ENCODE peak calls at places on chromosomes 16 and 17, in eight cellular contexts. One of them, this sample, is unnamed.

GRCh38 chr16:28923652-28924398 is 1.2 kb downstream of the RABEP2 start:
- DNase-seq in OCI-LY7: peak
- DNase-seq in skeletal muscle cell: no peak
- DNase-seq in astrocyte of the spinal cord: no peak
- DNase-seq in heart left ventricle: no peak
- DNase-seq in fibroblast of villous mesenchyme: no peak
- DNase-seq in GM12865: peak
- DNase-seq in GM06990: peak
- DNase-seq in this sample: no peak

GRCh38 chr16:964696-965395 is 5.9 kb downstream of the LMF1 start:
- DNase-seq in GM06990: no peak
- DNase-seq in heart left ventricle: no peak
- DNase-seq in GM12865: no peak
- DNase-seq in skeletal muscle cell: no peak
- DNase-seq in OCI-LY7: no peak
- DNase-seq in astrocyte of the spinal cord: no peak
- DNase-seq in fibroblast of villous mesenchyme: peak
- DNase-seq in this sample: peak

GRCh38 chr17:15398736-15399331 is 57.4 kb upstream of the TEKT3 start:
- DNase-seq in astrocyte of the spinal cord: peak
- DNase-seq in heart left ventricle: no peak
- DNase-seq in skeletal muscle cell: no peak
- DNase-seq in GM06990: no peak
- DNase-seq in GM12865: no peak
- DNase-seq in OCI-LY7: no peak
- DNase-seq in fibroblast of villous mesenchyme: peak
- DNase-seq in this sample: no peak

GRCh38 chr16:23962001-23962400 is 126.2 kb downstream of the PRKCB start:
- DNase-seq in astrocyte of the spinal cord: no peak
- DNase-seq in OCI-LY7: no peak
- DNase-seq in fibroblast of villous mesenchyme: no peak
- DNase-seq in skeletal muscle cell: no peak
- DNase-seq in heart left ventricle: no peak
- DNase-seq in GM12865: no peak
- DNase-seq in GM06990: no peak
- DNase-seq in this sample: no peak

GRCh38 chr17:6927290-6927844 is 68.5 kb upstream of the ALOX12 start:
- DNase-seq in GM12865: no peak
- DNase-seq in OCI-LY7: no peak
- DNase-seq in skeletal muscle cell: peak
- DNase-seq in astrocyte of the spinal cord: peak
- DNase-seq in heart left ventricle: no peak
- DNase-seq in GM06990: no peak
- DNase-seq in fibroblast of villous mesenchyme: peak
- DNase-seq in this sample: no peak

GRCh38 chr16:57689772-57690558 is 4.6 kb upstream of the DRC7 start:
- DNase-seq in fibroblast of villous mesenchyme: no peak
- DNase-seq in heart left ventricle: no peak
- DNase-seq in OCI-LY7: peak
- DNase-seq in GM12865: peak
- DNase-seq in GM06990: peak
- DNase-seq in skeletal muscle cell: no peak
- DNase-seq in astrocyte of the spinal cord: no peak
- DNase-seq in this sample: no peak

GRCh38 chr17:31678431-31678830 is 180.6 kb downstream of the COPRS start:
- DNase-seq in fibroblast of villous mesenchyme: no peak
- DNase-seq in OCI-LY7: no peak
- DNase-seq in skeletal muscle cell: peak
- DNase-seq in heart left ventricle: peak
- DNase-seq in GM06990: no peak
- DNase-seq in astrocyte of the spinal cord: peak
- DNase-seq in GM12865: no peak
- DNase-seq in this sample: no peak

GRCh38 chr17:16304832-16305231 is 48.4 kb downstream of the CENPV start:
- DNase-seq in fibroblast of villous mesenchyme: peak
- DNase-seq in heart left ventricle: no peak
- DNase-seq in GM06990: no peak
- DNase-seq in astrocyte of the spinal cord: no peak
- DNase-seq in GM12865: peak
- DNase-seq in OCI-LY7: peak
- DNase-seq in skeletal muscle cell: peak
- DNase-seq in this sample: no peak

GRCh38 chr17:14359251-14359939 is 58.5 kb downstream of the HS3ST3B1 start:
- DNase-seq in skeletal muscle cell: no peak
- DNase-seq in GM06990: peak
- DNase-seq in fibroblast of villous mesenchyme: no peak
- DNase-seq in heart left ventricle: no peak
- DNase-seq in astrocyte of the spinal cord: no peak
- DNase-seq in GM12865: peak
- DNase-seq in OCI-LY7: peak
- DNase-seq in this sample: no peak

GRCh38 chr17:62649570-62649969 is 22.1 kb downstream of the MRC2 start:
- DNase-seq in GM06990: no peak
- DNase-seq in fibroblast of villous mesenchyme: no peak
- DNase-seq in GM12865: no peak
- DNase-seq in skeletal muscle cell: no peak
- DNase-seq in heart left ventricle: no peak
- DNase-seq in OCI-LY7: no peak
- DNase-seq in astrocyte of the spinal cord: no peak
- DNase-seq in this sample: no peak

GRCh38 chr17:78474631-78475146 is 96.2 kb downstream of the PGS1 start:
- DNase-seq in astrocyte of the spinal cord: no peak
- DNase-seq in GM12865: peak
- DNase-seq in heart left ventricle: no peak
- DNase-seq in fibroblast of villous mesenchyme: no peak
- DNase-seq in OCI-LY7: no peak
- DNase-seq in GM06990: peak
- DNase-seq in skeletal muscle cell: no peak
- DNase-seq in this sample: no peak

GRCh38 chr17:22310717-22311686 is 618.7 kb downstream of the KCNJ18 start:
- DNase-seq in GM06990: no peak
- DNase-seq in GM12865: no peak
- DNase-seq in astrocyte of the spinal cord: no peak
- DNase-seq in skeletal muscle cell: no peak
- DNase-seq in OCI-LY7: no peak
- DNase-seq in heart left ventricle: no peak
- DNase-seq in fibroblast of villous mesenchyme: no peak
- DNase-seq in this sample: no peak

GRCh38 chr17:57305918-57306317 is 49.6 kb downstream of the MSI2 start:
- DNase-seq in astrocyte of the spinal cord: no peak
- DNase-seq in fibroblast of villous mesenchyme: no peak
- DNase-seq in GM06990: no peak
- DNase-seq in OCI-LY7: no peak
- DNase-seq in heart left ventricle: no peak
- DNase-seq in skeletal muscle cell: no peak
- DNase-seq in GM12865: no peak
- DNase-seq in this sample: no peak

GRCh38 chr17:57305329-57305728 is 49.0 kb downstream of the MSI2 start:
- DNase-seq in skeletal muscle cell: no peak
- DNase-seq in fibroblast of villous mesenchyme: no peak
- DNase-seq in astrocyte of the spinal cord: no peak
- DNase-seq in heart left ventricle: no peak
- DNase-seq in GM12865: no peak
- DNase-seq in OCI-LY7: no peak
- DNase-seq in GM06990: no peak
- DNase-seq in this sample: no peak

GRCh38 chr17:57308543-57309186 is 52.3 kb downstream of the MSI2 start:
- DNase-seq in heart left ventricle: no peak
- DNase-seq in skeletal muscle cell: no peak
- DNase-seq in astrocyte of the spinal cord: no peak
- DNase-seq in GM12865: no peak
- DNase-seq in OCI-LY7: no peak
- DNase-seq in fibroblast of villous mesenchyme: no peak
- DNase-seq in GM06990: no peak
- DNase-seq in this sample: no peak

GRCh38 chr17:57302690-57303089 is 46.4 kb downstream of the MSI2 start:
- DNase-seq in astrocyte of the spinal cord: no peak
- DNase-seq in skeletal muscle cell: no peak
- DNase-seq in OCI-LY7: no peak
- DNase-seq in heart left ventricle: no peak
- DNase-seq in fibroblast of villous mesenchyme: no peak
- DNase-seq in GM12865: no peak
- DNase-seq in GM06990: no peak
- DNase-seq in this sample: no peak
- H3K4me3 ChIP-seq in astrocyte of the spinal cord: no peak
- H3K4me3 ChIP-seq in skeletal muscle cell: no peak
- H3K4me3 ChIP-seq in OCI-LY7: no peak
- H3K4me3 ChIP-seq in heart left ventricle: no peak
- H3K4me3 ChIP-seq in fibroblast of villous mesenchyme: no peak
- H3K4me3 ChIP-seq in GM12865: no peak
- H3K4me3 ChIP-seq in GM06990: no peak
- H3K4me3 ChIP-seq in this sample: no peak

GRCh38 chr16:51638338-51639135 is 487.5 kb upstream of the SALL1 start:
- DNase-seq in heart left ventricle: no peak
- DNase-seq in OCI-LY7: no peak
- DNase-seq in GM06990: no peak
- DNase-seq in skeletal muscle cell: no peak
- DNase-seq in GM12865: no peak
- DNase-seq in fibroblast of villous mesenchyme: peak
- DNase-seq in astrocyte of the spinal cord: no peak
- DNase-seq in this sample: no peak
- H3K4me3 ChIP-seq in heart left ventricle: no peak
- H3K4me3 ChIP-seq in OCI-LY7: no peak
- H3K4me3 ChIP-seq in GM06990: no peak
- H3K4me3 ChIP-seq in skeletal muscle cell: no peak
- H3K4me3 ChIP-seq in GM12865: no peak
- H3K4me3 ChIP-seq in fibroblast of villous mesenchyme: no peak
- H3K4me3 ChIP-seq in astrocyte of the spinal cord: no peak
- H3K4me3 ChIP-seq in this sample: no peak

GRCh38 chr16:30069575-30070462 is 4.3 kb downstream of the ALDOA start:
- DNase-seq in fibroblast of villous mesenchyme: peak
- DNase-seq in astrocyte of the spinal cord: no peak
- DNase-seq in GM06990: no peak
- DNase-seq in heart left ventricle: peak
- DNase-seq in skeletal muscle cell: no peak
- DNase-seq in GM12865: no peak
- DNase-seq in OCI-LY7: no peak
- DNase-seq in this sample: no peak

GRCh38 chr16:30066882-30067583 is 1.5 kb downstream of the ALDOA start:
- DNase-seq in astrocyte of the spinal cord: no peak
- DNase-seq in GM12865: no peak
- DNase-seq in skeletal muscle cell: no peak
- DNase-seq in fibroblast of villous mesenchyme: no peak
- DNase-seq in heart left ventricle: peak
- DNase-seq in OCI-LY7: no peak
- DNase-seq in GM06990: no peak
- DNase-seq in this sample: no peak

GRCh38 chr16:30067584-30067916 is 2.0 kb downstream of the ALDOA start:
- DNase-seq in OCI-LY7: no peak
- DNase-seq in GM06990: no peak
- DNase-seq in heart left ventricle: no peak
- DNase-seq in astrocyte of the spinal cord: no peak
- DNase-seq in fibroblast of villous mesenchyme: no peak
- DNase-seq in skeletal muscle cell: no peak
- DNase-seq in GM12865: no peak
- DNase-seq in this sample: no peak

GRCh38 chr16:30068750-30069574 is 3.4 kb downstream of the ALDOA start:
- DNase-seq in GM12865: peak
- DNase-seq in astrocyte of the spinal cord: no peak
- DNase-seq in skeletal muscle cell: no peak
- DNase-seq in GM06990: no peak
- DNase-seq in heart left ventricle: no peak
- DNase-seq in OCI-LY7: peak
- DNase-seq in fibroblast of villous mesenchyme: peak
- DNase-seq in this sample: no peak

GRCh38 chr16:30068333-30068732 is 2.8 kb downstream of the ALDOA start:
- DNase-seq in OCI-LY7: no peak
- DNase-seq in GM12865: no peak
- DNase-seq in fibroblast of villous mesenchyme: no peak
- DNase-seq in skeletal muscle cell: no peak
- DNase-seq in GM06990: no peak
- DNase-seq in heart left ventricle: no peak
- DNase-seq in astrocyte of the spinal cord: no peak
- DNase-seq in this sample: no peak
- H3K4me3 ChIP-seq in OCI-LY7: no peak
- H3K4me3 ChIP-seq in GM12865: no peak
- H3K4me3 ChIP-seq in fibroblast of villous mesenchyme: no peak
- H3K4me3 ChIP-seq in skeletal muscle cell: peak
- H3K4me3 ChIP-seq in GM06990: no peak
- H3K4me3 ChIP-seq in heart left ventricle: peak
- H3K4me3 ChIP-seq in astrocyte of the spinal cord: no peak
- H3K4me3 ChIP-seq in this sample: no peak

GRCh38 chr16:49096191-49096945 is 185.3 kb downstream of the CBLN1 start:
- DNase-seq in GM12865: no peak
- DNase-seq in OCI-LY7: no peak
- DNase-seq in heart left ventricle: no peak
- DNase-seq in GM06990: no peak
- DNase-seq in fibroblast of villous mesenchyme: no peak
- DNase-seq in skeletal muscle cell: no peak
- DNase-seq in astrocyte of the spinal cord: no peak
- DNase-seq in this sample: no peak
- H3K4me3 ChIP-seq in GM12865: no peak
- H3K4me3 ChIP-seq in OCI-LY7: no peak
- H3K4me3 ChIP-seq in heart left ventricle: no peak
- H3K4me3 ChIP-seq in GM06990: no peak
- H3K4me3 ChIP-seq in fibroblast of villous mesenchyme: no peak
- H3K4me3 ChIP-seq in skeletal muscle cell: no peak
- H3K4me3 ChIP-seq in astrocyte of the spinal cord: no peak
- H3K4me3 ChIP-seq in this sample: no peak

GRCh38 chr17:77466596-77467223 is 325.9 kb downstream of the SEC14L1 start:
- DNase-seq in OCI-LY7: no peak
- DNase-seq in GM06990: no peak
- DNase-seq in astrocyte of the spinal cord: no peak
- DNase-seq in skeletal muscle cell: no peak
- DNase-seq in heart left ventricle: no peak
- DNase-seq in fibroblast of villous mesenchyme: no peak
- DNase-seq in GM12865: no peak
- DNase-seq in this sample: no peak

GRCh38 chr17:77466140-77466539 is 325.4 kb downstream of the SEC14L1 start:
- DNase-seq in GM06990: no peak
- DNase-seq in fibroblast of villous mesenchyme: no peak
- DNase-seq in heart left ventricle: no peak
- DNase-seq in astrocyte of the spinal cord: peak
- DNase-seq in skeletal muscle cell: no peak
- DNase-seq in OCI-LY7: no peak
- DNase-seq in GM12865: no peak
- DNase-seq in this sample: no peak

GRCh38 chr17:77465358-77466041 is 324.7 kb downstream of the SEC14L1 start:
- DNase-seq in GM06990: peak
- DNase-seq in heart left ventricle: no peak
- DNase-seq in skeletal muscle cell: no peak
- DNase-seq in fibroblast of villous mesenchyme: peak
- DNase-seq in OCI-LY7: peak
- DNase-seq in astrocyte of the spinal cord: peak
- DNase-seq in GM12865: peak
- DNase-seq in this sample: peak

GRCh38 chr17:77468897-77469296 is 328.1 kb downstream of the SEC14L1 start:
- DNase-seq in OCI-LY7: no peak
- DNase-seq in heart left ventricle: no peak
- DNase-seq in fibroblast of villous mesenchyme: no peak
- DNase-seq in skeletal muscle cell: no peak
- DNase-seq in astrocyte of the spinal cord: no peak
- DNase-seq in GM12865: no peak
- DNase-seq in GM06990: no peak
- DNase-seq in this sample: no peak

DNA sequence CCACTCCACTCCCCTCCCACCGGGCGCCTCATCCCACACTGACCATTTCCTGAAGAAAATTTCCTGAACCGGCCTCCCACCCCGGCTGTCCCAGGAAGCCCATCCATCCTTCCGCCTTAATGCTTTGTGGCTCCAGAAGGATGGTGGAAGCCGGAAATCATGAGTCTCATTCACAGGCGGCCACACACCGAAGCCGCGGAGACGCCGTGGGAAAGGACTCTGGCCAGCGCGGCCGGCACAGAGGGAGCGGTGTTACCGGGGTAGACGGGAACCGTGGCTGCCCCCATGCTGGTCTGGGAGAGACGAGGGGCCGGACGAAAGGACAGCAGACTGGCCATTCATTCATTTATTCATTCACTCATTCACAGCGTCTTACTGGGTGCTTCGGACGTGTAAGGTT is 326.7 kb downstream of the SEC14L1 start:
- DNase-seq in astrocyte of the spinal cord: no peak
- DNase-seq in heart left ventricle: no peak
- DNase-seq in fibroblast of villous mesenchyme: peak
- DNase-seq in skeletal muscle cell: no peak
- DNase-seq in GM06990: no peak
- DNase-seq in GM12865: no peak
- DNase-seq in OCI-LY7: no peak
- DNase-seq in this sample: no peak
- H3K4me3 ChIP-seq in astrocyte of the spinal cord: no peak
- H3K4me3 ChIP-seq in heart left ventricle: no peak
- H3K4me3 ChIP-seq in fibroblast of villous mesenchyme: no peak
- H3K4me3 ChIP-seq in skeletal muscle cell: no peak
- H3K4me3 ChIP-seq in GM06990: no peak
- H3K4me3 ChIP-seq in GM12865: no peak
- H3K4me3 ChIP-seq in OCI-LY7: no peak
- H3K4me3 ChIP-seq in this sample: no peak

This sample was measured in lung.